ENCODE peak calls at places on chromosomes 7 and 10, in seven cellular contexts. C, Y, V, B, S, T and W are unnamed samples.

GRCh38 chr10:6074489-6075301 is 12.5 kb upstream of the IL2RA start:
- DNase-seq in S (no peak), B (peak), C (no peak), T (peak), Y (no peak), V (no peak), W (no peak)

GRCh38 chr10:11197854-11198253 is 180.2 kb downstream of the CELF2 start:
- DNase-seq in V (no peak), T (no peak), Y (no peak), C (no peak), S (no peak), B (no peak), W (no peak)

GRCh38 chr7:117706191-117706590 is 167.1 kb downstream of the CTTNBP2 start:
- DNase-seq in T (no peak), B (no peak), Y (no peak), V (no peak), S (no peak), C (no peak), W (no peak)

GRCh38 chr10:128035557-128035973 is 90.7 kb downstream of the MKI67 start:
- DNase-seq in B (peak), V (peak), T (peak), C (peak), Y (no peak), S (peak), W (peak)

GRCh38 chr10:12350167-12350872 is 973 bp downstream of the CAMK1D start:
- DNase-seq in Y (no peak), T (peak), V (peak), B (peak), C (no peak), S (peak), W (no peak)

GRCh38 chr10:126673565-126673964 is 3.1 kb upstream of the C10orf90 start:
- DNase-seq in B (no peak), V (no peak), S (no peak), C (no peak), Y (no peak), T (no peak), W (no peak)

GRCh38 chr10:4982764-4983226 is 19.6 kb downstream of the AKR1C1 start:
- DNase-seq in V (no peak), S (no peak), Y (no peak), C (no peak), B (no peak), T (no peak), W (no peak)

GRCh38 chr10:132631348-132631735 is 93.8 kb downstream of the INPP5A start:
- DNase-seq in C (no peak), T (no peak), V (no peak), B (no peak), S (no peak), Y (no peak), W (no peak)

GRCh38 chr7:159066816-159067601 is 77.7 kb downstream of the VIPR2 start:
- DNase-seq in C (no peak), B (no peak), S (no peak), Y (no peak), T (no peak), V (no peak), W (no peak)

GRCh38 chr10:86257683-86258082 is 108.9 kb downstream of the GRID1 start:
- DNase-seq in S (no peak), B (no peak), Y (no peak), C (no peak), T (no peak), V (no peak), W (no peak)

GRCh38 chr7:107909445-107909844 is 18.5 kb downstream of the DLD start:
- DNase-seq in S (no peak), C (no peak), V (no peak), Y (no peak), T (no peak), B (no peak), W (no peak)

GRCh38 chr10:44571701-44572100 is 186.8 kb upstream of the CXCL12 start:
- DNase-seq in V (no peak), Y (no peak), T (no peak), B (no peak), C (no peak), S (no peak), W (no peak)

GRCh38 chr7:155198901-155199845 is 98.5 kb upstream of the INSIG1 start:
- DNase-seq in V (no peak), Y (no peak), C (no peak), B (peak), T (peak), S (peak), W (no peak)

GRCh38 chr7:55050286-55050685 is 31.5 kb downstream of the EGFR start:
- DNase-seq in S (no peak), T (no peak), Y (no peak), B (no peak), V (no peak), C (no peak), W (peak)

GRCh38 chr7:20340839-20341238 is 10.1 kb downstream of the ITGB8 start:
- DNase-seq in S (no peak), T (no peak), B (no peak), C (no peak), V (no peak), Y (no peak), W (peak)